ENCODE peak calls at places on chromosomes 7 and 10, in nine cellular contexts. O is astrocyte of the hippocampus; G is activated CD8-positive, alpha-beta memory T cell treated with anti-CD3 and anti-CD28 coated beads for 48 hours; W is NCI-H345; S is activated CD4-positive, alpha-beta memory T cell treated with anti-CD3 and anti-CD28 coated beads, Interleukin-2, amount 10 ng/mL, durations not matched to agents 7 days and 5 days; D is C1 segment of cervical spinal cord; Z is GM23338; H is activated T-cell treated with anti-CD3 and anti-CD28 coated beads, Interleukin-2, amount 50 U/mL, for 4 hours; B is fibroblast of lung. V is an unnamed sample.

GRCh38 chr7:47946581-47947354 is 1.5 kb downstream of the PKD1L1 start:
- DNase-seq in D (no peak), W (no peak), H (no peak), G (no peak), O (no peak), S (no peak), B (no peak), Z (no peak), V (no peak)

GRCh38 chr10:29621161-29621560 is 13.6 kb downstream of the SVIL start:
- DNase-seq in H (no peak), O (peak), S (no peak), G (no peak), W (no peak), D (no peak), B (no peak), Z (peak), V (no peak)

GRCh38 chr7:154388412-154388811 is 336.2 kb downstream of the DPP6 start:
- DNase-seq in G (no peak), W (no peak), S (no peak), O (no peak), H (no peak), B (no peak), Z (no peak), D (no peak), V (no peak)

GRCh38 chr7:95238252-95238938 is 85.9 kb downstream of the PON1 start:
- DNase-seq in Z (no peak), G (no peak), O (no peak), D (no peak), S (no peak), B (no peak), H (no peak), W (no peak), V (no peak)

GRCh38 chr10:10330481-10330880 is 687.2 kb upstream of the CELF2 start:
- DNase-seq in D (no peak), G (no peak), S (no peak), H (no peak), Z (no peak), W (no peak), O (no peak), B (peak), V (no peak)

GRCh38 chr10:47029181-47029971 is 118.1 kb downstream of the PTPN20 start:
- DNase-seq in G (no peak), W (no peak), H (no peak), O (no peak), D (no peak), Z (no peak), S (peak), B (no peak), V (no peak)

GRCh38 chr10:1648648-1649047 is 88.7 kb downstream of the ADARB2 start:
- DNase-seq in S (no peak), H (no peak), O (no peak), W (no peak), Z (no peak), D (no peak), B (no peak), G (no peak), V (no peak)

GRCh38 chr10:15381420-15381819 is 10.3 kb upstream of the FAM171A1 start:
- DNase-seq in O (no peak), D (no peak), W (no peak), B (peak), S (no peak), H (no peak), Z (no peak), G (no peak), V (no peak)

GRCh38 chr10:19683965-19684364 is 132.3 kb upstream of the PLXDC2 start:
- DNase-seq in Z (peak), G (no peak), D (no peak), H (no peak), B (peak), O (no peak), W (no peak), S (no peak), V (no peak)

GRCh38 chr7:116097365-116098009 is 66.9 kb upstream of the TFEC start:
- DNase-seq in Z (no peak), G (no peak), S (no peak), O (peak), D (no peak), W (no peak), B (peak), H (no peak), V (no peak)

GRCh38 chr7:155578016-155578415 is 31.7 kb upstream of the CNPY1 start:
- DNase-seq in G (no peak), B (no peak), O (no peak), S (no peak), H (no peak), D (no peak), W (no peak), Z (no peak), V (no peak)

GRCh38 chr10:79052311-79053080 is 16.3 kb upstream of the ZMIZ1 start:
- DNase-seq in G (no peak), S (no peak), Z (peak), D (no peak), O (peak), B (no peak), H (no peak), W (no peak), V (no peak)

GRCh38 chr10:29435809-29436501 is 147.1 kb downstream of the LYZL1 start:
- DNase-seq in D (no peak), S (no peak), H (no peak), G (no peak), Z (no peak), W (no peak), B (peak), O (no peak), V (no peak)

GRCh38 chr7:66557214-66558200 is 71.2 kb upstream of the KCTD7 start:
- DNase-seq in W (peak), B (peak), G (peak), H (peak), D (peak), Z (peak), S (peak), O (peak), V (peak)

GRCh38 chr7:380724-381210 is 90.8 kb downstream of the FOXL3 start:
- DNase-seq in Z (no peak), B (no peak), W (no peak), G (no peak), D (no peak), H (no peak), S (no peak), O (no peak), V (no peak)

GRCh38 chr7:76358053-76358477 is 726 bp downstream of the YWHAG start:
- DNase-seq in Z (peak), D (peak), G (no peak), B (peak), S (peak), H (peak), W (peak), O (peak), V (peak)

GRCh38 chr10:50629495-50630122 is 5.9 kb upstream of the SGMS1 start:
- DNase-seq in O (no peak), D (no peak), W (no peak), Z (peak), G (no peak), B (no peak), H (no peak), S (no peak), V (no peak)

GRCh38 chr7:17941171-17941490 is 837 bp upstream of the SNX13 start:
- DNase-seq in S (no peak), G (no peak), Z (peak), W (peak), O (no peak), H (no peak), D (no peak), B (peak), V (no peak)

GRCh38 chr10:13651969-13652720 is 65.4 kb downstream of the PRPF18 start:
- DNase-seq in B (no peak), W (no peak), G (no peak), H (no peak), D (no peak), O (no peak), Z (no peak), S (no peak), V (no peak)

GRCh38 chr7:157929671-157930070 is 592.9 kb downstream of the DNAJB6 start:
- DNase-seq in B (no peak), S (no peak), D (no peak), Z (no peak), H (no peak), O (no peak), W (no peak), G (no peak), V (no peak)

V was measured in stimulated activated CD8-positive, alpha-beta memory T cell treated with anti-CD3 and anti-CD28 coated beads, Interleukin-2, amount 100 ng/mL, for 48 hours.